ENCODE peak calls at places on chromosome 14, in four cellular contexts. One of them, this sample, is unnamed.

GRCh38 chr14:75318353-75318752 is 39.7 kb downstream of the FOS start:
- DNase-seq in cardiac fibroblast: no peak
- DNase-seq in AG09309: no peak
- DNase-seq in PC-9: no peak
- DNase-seq in this sample: no peak

GRCh38 chr14:69259531-69260245 is at the start of gene GALNT16:
- DNase-seq in cardiac fibroblast: peak; percentile 22
- DNase-seq in AG09309: no peak
- DNase-seq in PC-9: no peak
- DNase-seq in this sample: no peak

GRCh38 chr14:54256156-54256555 is 140.7 kb upstream of the CDKN3 start:
- DNase-seq in cardiac fibroblast: no peak
- DNase-seq in AG09309: no peak
- DNase-seq in PC-9: no peak
- DNase-seq in this sample: no peak

GRCh38 chr14:92794547-92794941 is 439 bp downstream of the GOLGA5 start:
- DNase-seq in cardiac fibroblast: peak; percentile 28
- DNase-seq in AG09309: no peak
- DNase-seq in PC-9: no peak
- DNase-seq in this sample: no peak

GRCh38 chr14:93115920-93116675 is at the start of gene ITPK1:
- DNase-seq in cardiac fibroblast: peak; percentile 48
- DNase-seq in AG09309: no peak
- DNase-seq in PC-9: no peak
- DNase-seq in this sample: no peak

GRCh38 chr14:21428930-21429329 is 27.0 kb downstream of the CHD8 start:
- DNase-seq in cardiac fibroblast: no peak
- DNase-seq in AG09309: no peak
- DNase-seq in PC-9: no peak
- DNase-seq in this sample: no peak

GRCh38 chr14:31025335-31026075 is at the start of gene AP4S1:
- DNase-seq in cardiac fibroblast: no peak
- DNase-seq in AG09309: no peak
- DNase-seq in PC-9: no peak
- DNase-seq in this sample: no peak

GRCh38 chr14:102222751-102223150 is 82.2 kb downstream of the MOK start:
- DNase-seq in cardiac fibroblast: no peak
- DNase-seq in AG09309: no peak
- DNase-seq in PC-9: no peak
- DNase-seq in this sample: no peak

GRCh38 chr14:95547626-95548327 is 12.9 kb downstream of the GLRX5 start:
- DNase-seq in cardiac fibroblast: peak; percentile 78
- DNase-seq in AG09309: no peak
- DNase-seq in PC-9: peak; percentile 77
- DNase-seq in this sample: no peak

GRCh38 chr14:92693998-92694780 is 54.2 kb downstream of the LGMN start:
- DNase-seq in cardiac fibroblast: no peak
- DNase-seq in AG09309: no peak
- DNase-seq in PC-9: peak; percentile 68
- DNase-seq in this sample: peak; percentile 78

GRCh38 chr14:38250316-38250715 is 5.6 kb downstream of the CLEC14A start:
- DNase-seq in cardiac fibroblast: no peak
- DNase-seq in AG09309: no peak
- DNase-seq in PC-9: no peak
- DNase-seq in this sample: no peak

GRCh38 chr14:35818346-35819115 is 7.6 kb upstream of the BRMS1L start:
- DNase-seq in cardiac fibroblast: peak; percentile 66
- DNase-seq in AG09309: no peak
- DNase-seq in PC-9: no peak
- DNase-seq in this sample: peak; percentile 25

GRCh38 chr14:99745307-99745951 is 47.8 kb upstream of the EML1 start:
- DNase-seq in cardiac fibroblast: peak; percentile 56
- DNase-seq in AG09309: peak; percentile 78
- DNase-seq in PC-9: no peak
- DNase-seq in this sample: no peak

GRCh38 chr14:24100982-24101494 is 6.9 kb downstream of the PCK2 start:
- DNase-seq in cardiac fibroblast: no peak
- DNase-seq in AG09309: no peak
- DNase-seq in PC-9: no peak
- DNase-seq in this sample: no peak

GRCh38 chr14:64760146-64760755 is 56.0 kb downstream of the PLEKHG3 start:
- DNase-seq in cardiac fibroblast: peak; percentile 61
- DNase-seq in AG09309: no peak
- DNase-seq in PC-9: no peak
- DNase-seq in this sample: no peak

GRCh38 chr14:35553808-35554207 is 19.8 kb downstream of the INSM2 start:
- DNase-seq in cardiac fibroblast: peak; percentile 58
- DNase-seq in AG09309: peak; percentile 28
- DNase-seq in PC-9: no peak
- DNase-seq in this sample: no peak

GRCh38 chr14:65302571-65303184 is 109.9 kb upstream of the FUT8 start:
- DNase-seq in cardiac fibroblast: no peak
- DNase-seq in AG09309: no peak
- DNase-seq in PC-9: peak; percentile 73
- DNase-seq in this sample: peak; percentile 35

GRCh38 chr14:23861666-23862065 is 91.9 kb upstream of the DHRS4 start:
- DNase-seq in cardiac fibroblast: no peak
- DNase-seq in AG09309: no peak
- DNase-seq in PC-9: no peak
- DNase-seq in this sample: no peak

GRCh38 chr14:102183922-102184677 is 44.4 kb downstream of the WDR20 start:
- DNase-seq in cardiac fibroblast: no peak
- DNase-seq in AG09309: no peak
- DNase-seq in PC-9: no peak
- DNase-seq in this sample: no peak

GRCh38 chr14:39880965-39881364 is 448.7 kb upstream of the FBXO33 start:
- DNase-seq in cardiac fibroblast: no peak
- DNase-seq in AG09309: no peak
- DNase-seq in PC-9: no peak
- DNase-seq in this sample: no peak

GRCh38 chr14:88385212-88386101 is at the start of gene SPATA7:
- DNase-seq in cardiac fibroblast: peak; percentile 86
- DNase-seq in AG09309: peak; percentile 39
- DNase-seq in PC-9: peak; percentile 69
- DNase-seq in this sample: peak; percentile 61
- TF ChIP-seq CTCF in cardiac fibroblast: no peak
- TF ChIP-seq CTCF in AG09309: no peak
- TF ChIP-seq CTCF in PC-9: no peak
- TF ChIP-seq CTCF in this sample: peak; percentile 1

DNA sequence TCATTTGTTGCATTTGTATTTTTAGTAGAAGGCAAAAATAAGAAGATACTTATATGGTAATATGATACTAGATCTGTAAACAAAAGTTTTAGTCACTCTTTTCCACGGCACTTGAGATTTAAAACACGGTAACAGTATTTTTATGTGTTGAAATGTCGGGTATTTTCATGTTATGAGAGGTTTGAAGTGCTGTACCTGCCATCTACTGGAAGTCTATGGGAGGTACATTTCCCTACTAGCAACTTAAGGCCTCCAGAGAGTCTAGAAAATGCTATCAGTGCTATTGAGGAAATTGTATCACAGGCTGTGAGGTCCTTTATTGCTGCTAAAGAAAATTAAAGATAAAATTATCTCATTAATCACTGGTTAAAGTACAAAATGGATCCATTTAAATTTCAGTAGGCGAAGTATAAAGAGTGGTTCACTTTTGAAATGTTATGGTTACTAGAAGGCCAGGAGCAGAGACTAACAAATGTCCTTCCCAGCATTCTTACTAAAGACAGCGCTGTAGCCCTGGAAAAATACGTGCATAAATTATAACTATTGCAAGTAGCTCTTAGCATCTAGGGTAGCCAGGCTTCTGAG is 77.6 kb upstream of the PRKD1 start:
- DNase-seq in cardiac fibroblast: peak; percentile 87
- DNase-seq in AG09309: peak; percentile 52
- DNase-seq in PC-9: no peak
- DNase-seq in this sample: peak; percentile 88
- H3K4me3 ChIP-seq in cardiac fibroblast: no peak overlapping the region
- H3K4me3 ChIP-seq in AG09309: no peak overlapping the region
- H3K4me3 ChIP-seq in PC-9: no peak overlapping the region
- H3K4me3 ChIP-seq in this sample: no peak overlapping the region

DNA sequence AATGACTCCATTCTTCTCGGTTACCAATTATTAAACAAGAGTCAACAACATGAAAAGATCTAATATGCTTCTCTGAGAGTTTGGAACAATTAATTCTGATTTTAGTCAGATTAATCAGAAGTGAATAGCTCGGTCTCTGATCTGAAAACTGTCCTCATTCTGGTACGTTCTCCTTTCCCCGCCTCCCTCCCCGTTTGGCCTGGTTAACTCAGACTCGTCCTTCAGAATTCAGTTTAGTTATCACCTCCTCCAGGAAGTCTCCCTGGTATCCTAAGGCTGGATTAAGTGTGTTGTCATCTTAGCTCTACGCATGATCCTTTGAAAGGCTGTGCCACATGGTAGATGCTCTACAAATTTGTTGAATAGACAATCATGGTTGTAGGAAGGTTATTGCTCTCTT is 22.2 kb downstream of the MAP4K5 start:
- DNase-seq in cardiac fibroblast: no peak
- DNase-seq in AG09309: no peak
- DNase-seq in PC-9: no peak
- DNase-seq in this sample: no peak
- TF ChIP-seq CTCF in cardiac fibroblast: no peak
- TF ChIP-seq CTCF in AG09309: no peak
- TF ChIP-seq CTCF in PC-9: no peak
- TF ChIP-seq CTCF in this sample: no peak

GRCh38 chr14:91303924-91304229 is 59.4 kb upstream of the GPR68 start:
- DNase-seq in cardiac fibroblast: no peak
- DNase-seq in AG09309: no peak
- DNase-seq in PC-9: no peak
- DNase-seq in this sample: no peak

GRCh38 chr14:91300957-91301356 is 56.5 kb upstream of the GPR68 start:
- DNase-seq in cardiac fibroblast: no peak
- DNase-seq in AG09309: no peak
- DNase-seq in PC-9: no peak
- DNase-seq in this sample: no peak

GRCh38 chr14:91303091-91303923 is 58.8 kb upstream of the GPR68 start:
- DNase-seq in cardiac fibroblast: peak; percentile 9
- DNase-seq in AG09309: no peak
- DNase-seq in PC-9: peak; percentile 36
- DNase-seq in this sample: no peak

GRCh38 chr14:91300283-91300841 is 55.9 kb upstream of the GPR68 start:
- DNase-seq in cardiac fibroblast: no peak
- DNase-seq in AG09309: no peak
- DNase-seq in PC-9: no peak
- DNase-seq in this sample: no peak

GRCh38 chr14:91302391-91302790 is 57.9 kb upstream of the GPR68 start:
- DNase-seq in cardiac fibroblast: no peak
- DNase-seq in AG09309: no peak
- DNase-seq in PC-9: no peak
- DNase-seq in this sample: no peak
- H3K4me3 ChIP-seq in cardiac fibroblast: no peak overlapping the region
- H3K4me3 ChIP-seq in AG09309: no peak overlapping the region
- H3K4me3 ChIP-seq in PC-9: no peak overlapping the region
- H3K4me3 ChIP-seq in this sample: no peak overlapping the region

GRCh38 chr14:49966304-49966809 is 73.5 kb downstream of the ARF6 start:
- DNase-seq in cardiac fibroblast: no peak
- DNase-seq in AG09309: no peak
- DNase-seq in PC-9: no peak
- DNase-seq in this sample: no peak
- TF ChIP-seq CTCF in cardiac fibroblast: no peak
- TF ChIP-seq CTCF in AG09309: no peak
- TF ChIP-seq CTCF in PC-9: no peak
- TF ChIP-seq CTCF in this sample: no peak

DNA sequence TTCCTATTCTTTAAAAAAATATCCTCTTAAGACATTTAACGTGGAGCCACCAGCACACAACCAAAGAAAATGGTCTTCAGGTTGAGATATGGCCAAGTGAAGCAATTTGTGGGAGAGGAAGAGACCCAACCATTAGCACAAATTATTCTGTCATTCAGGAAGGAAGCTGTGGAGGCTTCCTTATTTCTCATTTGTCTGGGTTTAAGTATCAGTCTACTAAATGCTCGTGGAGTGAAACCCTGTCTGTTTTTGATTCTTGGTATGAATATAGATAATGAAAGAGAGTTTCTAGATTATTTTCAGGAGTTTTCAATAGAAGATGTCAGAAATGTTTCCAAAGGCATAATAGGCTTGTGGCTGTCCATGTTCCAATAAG is 125.1 kb downstream of the GPR65 start:
- DNase-seq in cardiac fibroblast: no peak
- DNase-seq in AG09309: no peak
- DNase-seq in PC-9: no peak
- DNase-seq in this sample: no peak
- H3K4me3 ChIP-seq in cardiac fibroblast: no peak overlapping the region
- H3K4me3 ChIP-seq in AG09309: no peak overlapping the region
- H3K4me3 ChIP-seq in PC-9: no peak overlapping the region
- H3K4me3 ChIP-seq in this sample: no peak overlapping the region

This sample was measured in LNCaP clone FGC.